ENCODE peak calls at places on chromosomes 11 and 22, in eight cellular contexts. J is A549, I is uterus, H is K562, P is heart left ventricle, O is stomach, Y is sigmoid colon, Q is H54. E is an unnamed sample.

GRCh38 chr11:27722945-27723344 is 22.7 kb upstream of the BDNF start:
- DNase-seq in J (no peak), I (no peak), H (no peak), P (no peak), O (no peak), Y (no peak), Q (no peak), E (no peak)

GRCh38 chr22:27512283-27512761 is 289.2 kb downstream of the MN1 start:
- DNase-seq in J (no peak), I (peak; percentile 80), H (no peak), P (peak; percentile 86), O (peak; percentile 79), Y (peak; percentile 88), Q (peak; percentile 65), E (no peak)

GRCh38 chr11:71491531-71492329 is 35.3 kb upstream of the KRTAP5-7 start:
- DNase-seq in J (no peak), I (peak; percentile 4), H (no peak), P (no peak), O (peak; percentile 24), Y (peak; percentile 53), Q (no peak), E (no peak)

GRCh38 chr22:23841292-23841691 is 2.5 kb upstream of the DERL3 start:
- DNase-seq in J (no peak), I (no peak), H (no peak), P (no peak), O (no peak), Y (no peak), Q (no peak), E (no peak)

GRCh38 chr11:26143553-26144308 is 188.2 kb upstream of the ANO3 start:
- DNase-seq in J (no peak), I (no peak), H (no peak), P (no peak), O (no peak), Y (no peak), Q (no peak), E (no peak)

GRCh38 chr11:130420478-130421198 is 7.8 kb downstream of the ADAMTS8 start:
- DNase-seq in J (no peak), I (peak; percentile 51), H (no peak), P (no peak), O (peak; percentile 51), Y (peak; percentile 75), Q (no peak), E (no peak)

GRCh38 chr22:44901301-44901700 is 108.5 kb downstream of the PHF21B start:
- DNase-seq in J (no peak), I (no peak), H (no peak), P (no peak), O (no peak), Y (no peak), Q (no peak), E (no peak)

GRCh38 chr11:122424636-122425035 is 230.9 kb upstream of the UBASH3B start:
- DNase-seq in J (no peak), I (no peak), H (no peak), P (no peak), O (no peak), Y (no peak), Q (no peak), E (no peak)

GRCh38 chr11:61543606-61544306 is 35.2 kb downstream of the LRRC10B start:
- DNase-seq in J (peak; percentile 44), I (no peak), H (no peak), P (no peak), O (no peak), Y (no peak), Q (peak; percentile 84), E (no peak)

GRCh38 chr11:34837246-34837856 is 78.8 kb downstream of the APIP start:
- DNase-seq in J (no peak), I (no peak), H (no peak), P (no peak), O (no peak), Y (no peak), Q (no peak), E (no peak)

GRCh38 chr11:70680781-70681281 is 282.5 kb downstream of the CTTN start:
- DNase-seq in J (no peak), I (no peak), H (no peak), P (no peak), O (no peak), Y (no peak), Q (no peak), E (no peak)

GRCh38 chr11:5280582-5281102 is 10.9 kb upstream of the HBE1 start:
- DNase-seq in J (peak; percentile 94), I (peak; percentile 37), H (peak; percentile 92), P (peak; percentile 16), O (peak; percentile 45), Y (no peak), Q (peak; percentile 88), E (no peak)

GRCh38 chr11:126564588-126564987 is 209.1 kb downstream of the ST3GAL4 start:
- DNase-seq in J (no peak), I (no peak), H (no peak), P (no peak), O (no peak), Y (no peak), Q (no peak), E (no peak)

GRCh38 chr11:89736566-89736965 is 26.5 kb downstream of the TRIM77 start:
- DNase-seq in J (no peak), I (no peak), H (no peak), P (no peak), O (no peak), Y (no peak), Q (no peak), E (no peak)

GRCh38 chr11:13868710-13869403 is 93.7 kb upstream of the SPON1 start:
- DNase-seq in J (no peak), I (no peak), H (no peak), P (no peak), O (no peak), Y (no peak), Q (no peak), E (no peak)

GRCh38 chr22:49052560-49052959 is 775.1 kb downstream of the BRD1 start:
- DNase-seq in J (no peak), I (no peak), H (no peak), P (no peak), O (no peak), Y (no peak), Q (no peak), E (no peak)

GRCh38 chr22:46763051-46763705 is 728 bp downstream of the TBC1D22A start:
- DNase-seq in J (no peak), I (no peak), H (peak; percentile 38), P (peak; percentile 73), O (no peak), Y (peak; percentile 81), Q (no peak), E (no peak)

GRCh38 chr22:39490135-39490798 is 11.8 kb upstream of the MIEF1 start:
- DNase-seq in J (peak; percentile 87), I (peak; percentile 73), H (peak; percentile 82), P (peak; percentile 82), O (peak; percentile 76), Y (peak; percentile 85), Q (peak; percentile 94), E (no peak)
- TF ChIP-seq POLR2A in J (no peak), I (no peak), H (no peak), P (no peak), O (no peak), Y (no peak), Q (no peak), E (no peak)

DNA sequence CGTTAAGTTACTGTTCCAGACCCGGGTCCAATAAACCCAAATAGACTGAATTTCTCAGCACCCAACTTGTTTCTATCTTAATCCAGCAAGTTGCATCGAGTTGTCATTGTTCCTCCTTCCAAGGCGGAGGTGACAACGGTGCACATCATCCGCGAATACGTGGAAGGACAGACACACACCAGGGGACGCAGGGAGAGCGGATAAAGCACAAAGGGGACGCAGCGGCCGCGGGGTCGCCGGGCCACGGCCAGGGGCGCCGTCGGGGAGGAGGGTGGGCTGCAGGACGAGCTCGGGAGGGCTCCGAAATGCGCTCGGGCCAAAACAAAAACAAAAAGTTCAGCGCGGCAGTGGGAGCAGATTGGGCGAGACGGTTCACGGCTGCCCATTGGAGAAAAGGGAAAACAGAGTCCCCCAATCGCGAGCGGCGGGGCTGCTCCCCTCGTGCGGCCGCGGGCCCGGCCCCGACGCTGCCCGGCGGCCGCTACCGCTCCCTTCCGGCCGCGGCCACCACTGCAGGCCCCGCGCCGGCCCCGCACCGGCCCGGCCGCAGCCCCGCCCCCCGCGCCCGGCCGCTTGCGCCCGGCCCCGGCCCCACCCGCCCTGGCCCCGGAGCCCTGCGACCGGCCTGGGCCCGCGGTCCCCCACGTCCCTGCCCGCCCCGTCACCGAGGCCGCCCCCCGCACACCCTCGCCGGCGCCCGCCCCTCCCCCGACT is 518 bp downstream of the KMT5B start:
- DNase-seq in J (peak; percentile 76), I (peak; percentile 74), H (peak; percentile 85), P (peak; percentile 74), O (peak; percentile 70), Y (peak; percentile 91), Q (peak; percentile 74), E (no peak)
- TF ChIP-seq POLR2A in J (peak; percentile 6), I (peak; percentile 12), H (no peak), P (no peak), O (no peak), Y (no peak), Q (peak; percentile 29), E (no peak)

DNA sequence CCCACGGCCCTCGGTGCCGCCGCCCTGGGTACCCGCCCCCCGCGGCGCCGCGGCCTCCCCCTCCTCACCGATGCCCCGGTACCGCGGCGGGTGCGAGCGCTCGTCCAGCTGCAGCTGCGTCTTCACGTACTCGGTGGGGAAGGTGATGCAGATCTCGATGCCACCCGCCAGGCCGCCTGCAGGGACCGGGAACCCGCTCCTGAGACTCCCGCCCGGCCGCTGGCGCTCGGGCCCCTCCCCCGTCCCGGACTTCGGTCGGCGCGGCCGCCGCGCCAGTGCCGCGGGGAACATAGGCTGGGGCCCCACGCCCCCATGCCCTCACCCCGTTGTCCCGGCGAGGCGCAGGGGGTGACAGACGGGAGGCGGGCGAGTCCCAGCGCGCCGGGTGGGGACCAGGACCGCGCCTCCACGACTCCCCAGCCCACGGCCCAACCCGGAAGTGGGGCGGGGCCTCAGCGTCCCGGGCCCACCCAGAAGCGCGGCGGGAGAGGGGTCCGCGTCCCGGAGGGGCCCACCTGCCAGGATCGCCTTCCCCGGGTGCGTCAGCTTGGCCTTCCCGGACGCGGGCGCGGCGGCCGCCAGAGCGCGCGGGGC is 374 bp downstream of the SLC25A1 start:
- DNase-seq in J (peak; percentile 13), I (no peak), H (peak; percentile 98), P (peak; percentile 56), O (peak; percentile 60), Y (peak; percentile 80), Q (no peak), E (no peak)
- TF ChIP-seq POLR2A in J (peak; percentile 31), I (no peak), H (no peak), P (no peak), O (no peak), Y (no peak), Q (no peak), E (no peak)

GRCh38 chr11:69670158-69670845 is 4.9 kb downstream of the LTO1 start:
- DNase-seq in J (peak; percentile 90), I (peak; percentile 88), H (peak; percentile 78), P (peak; percentile 88), O (peak; percentile 85), Y (peak; percentile 92), Q (peak; percentile 85), E (no peak)

GRCh38 chr11:69671734-69672465 is 3.3 kb downstream of the LTO1 start:
- DNase-seq in J (no peak), I (no peak), H (no peak), P (no peak), O (no peak), Y (peak; percentile 41), Q (no peak), E (no peak)

GRCh38 chr11:69677744-69678143 is 2.6 kb upstream of the LTO1 start:
- DNase-seq in J (no peak), I (no peak), H (no peak), P (no peak), O (no peak), Y (no peak), Q (no peak), E (no peak)

GRCh38 chr11:69674267-69674885 is 777 bp downstream of the LTO1 start:
- DNase-seq in J (no peak), I (no peak), H (no peak), P (no peak), O (peak; percentile 50), Y (peak; percentile 67), Q (peak; percentile 70), E (no peak)

GRCh38 chr11:69674886-69675714 is at the start of gene LTO1:
- DNase-seq in J (peak; percentile 92), I (peak; percentile 98), H (peak; percentile 98), P (peak; percentile 96), O (peak; percentile 98), Y (peak; percentile 98), Q (peak; percentile 92), E (peak; percentile 90)
- TF ChIP-seq POLR2A in J (peak; percentile 61), I (peak; percentile 46), H (peak; percentile 95), P (no peak), O (no peak), Y (peak; percentile 51), Q (peak; percentile 77), E (peak; percentile 36)